ENCODE peak calls at places on chromosomes 12 and 14, in six cellular contexts. W is A673, M is GM23248, D is GM23338, C is fibroblast of lung, T is hepatocyte. E is an unnamed sample.

GRCh38 chr14:54253195-54253947 is 143.4 kb upstream of the CDKN3 start:
- DNase-seq in W (no peak), M (peak), D (no peak), C (peak), T (peak), E (no peak)

GRCh38 chr12:67766370-67766769 is 117.8 kb downstream of the DYRK2 start:
- DNase-seq in W (no peak), M (peak), D (no peak), C (peak), T (no peak), E (no peak)

GRCh38 chr14:46250113-46250703 is 401.4 kb downstream of the RPL10L start:
- DNase-seq in W (peak), M (peak), D (peak), C (peak), T (peak), E (no peak)

GRCh38 chr12:34105392-34105933 is 83.2 kb downstream of the ALG10 start:
- DNase-seq in W (no peak), M (no peak), D (no peak), C (no peak), T (no peak), E (no peak)

GRCh38 chr12:98752726-98753125 is 107.6 kb downstream of the APAF1 start:
- DNase-seq in W (peak), M (peak), D (no peak), C (peak), T (no peak), E (no peak)

GRCh38 chr14:90608925-90609324 is 207.3 kb downstream of the TTC7B start:
- DNase-seq in W (no peak), M (no peak), D (no peak), C (no peak), T (no peak), E (no peak)

GRCh38 chr14:98957211-98958047 is 314.6 kb downstream of the BCL11B start:
- DNase-seq in W (no peak), M (peak), D (no peak), C (peak), T (peak), E (no peak)

GRCh38 chr14:70640938-70641547 is 673 bp upstream of the TTC9 start:
- DNase-seq in W (no peak), M (peak), D (peak), C (peak), T (peak), E (peak)

GRCh38 chr14:55313480-55313879 is 42.3 kb downstream of the FBXO34 start:
- DNase-seq in W (no peak), M (no peak), D (no peak), C (no peak), T (no peak), E (no peak)

GRCh38 chr12:54167500-54167896 is 21.3 kb downstream of the SMUG1 start:
- DNase-seq in W (no peak), M (no peak), D (no peak), C (no peak), T (no peak), E (no peak)

GRCh38 chr12:62931481-62931880 is 3.5 kb downstream of the PPM1H start:
- DNase-seq in W (no peak), M (no peak), D (no peak), C (no peak), T (no peak), E (no peak)

GRCh38 chr14:34134484-34134883 is 183.6 kb upstream of the EGLN3 start:
- DNase-seq in W (no peak), M (no peak), D (no peak), C (no peak), T (no peak), E (no peak)

GRCh38 chr12:2693204-2693860 is 101.4 kb upstream of the FKBP4 start:
- DNase-seq in W (no peak), M (no peak), D (peak), C (no peak), T (no peak), E (no peak)

GRCh38 chr14:91416744-91417133 is 881 bp downstream of the CCDC88C start:
- DNase-seq in W (peak), M (no peak), D (peak), C (no peak), T (no peak), E (peak)

GRCh38 chr14:24948261-24948847 is 101.6 kb downstream of the STXBP6 start:
- DNase-seq in W (no peak), M (no peak), D (peak), C (no peak), T (no peak), E (no peak)

GRCh38 chr14:100736269-100737180 is 9.8 kb downstream of the DLK1 start:
- DNase-seq in W (no peak), M (no peak), D (no peak), C (no peak), T (no peak), E (no peak)

GRCh38 chr12:130632582-130633174 is 83.4 kb downstream of the RIMBP2 start:
- DNase-seq in W (no peak), M (no peak), D (no peak), C (no peak), T (no peak), E (no peak)

GRCh38 chr12:8689606-8690175 is 8.1 kb upstream of the RIMKLB start:
- DNase-seq in W (no peak), M (no peak), D (peak), C (no peak), T (no peak), E (no peak)

GRCh38 chr14:92603309-92604257 is 90.0 kb downstream of the RIN3 start:
- DNase-seq in W (no peak), M (peak), D (peak), C (peak), T (no peak), E (no peak)

GRCh38 chr12:113465808-113466769 is 5.6 kb downstream of the LHX5 start:
- DNase-seq in W (no peak), M (no peak), D (peak), C (no peak), T (no peak), E (no peak)

GRCh38 chr12:113462880-113463745 is 8.6 kb downstream of the LHX5 start:
- DNase-seq in W (no peak), M (peak), D (peak), C (no peak), T (no peak), E (no peak)

GRCh38 chr12:113464852-113465719 is 6.6 kb downstream of the LHX5 start:
- DNase-seq in W (no peak), M (no peak), D (peak), C (no peak), T (no peak), E (no peak)

GRCh38 chr12:113462117-113462774 is 9.4 kb downstream of the LHX5 start:
- DNase-seq in W (peak), M (peak), D (peak), C (peak), T (peak), E (peak)

GRCh38 chr12:113463746-113464743 is 7.6 kb downstream of the LHX5 start:
- DNase-seq in W (no peak), M (peak), D (peak), C (no peak), T (no peak), E (no peak)
- TF ChIP-seq EZH2 in W (peak), M (peak), D (peak), C (peak), T (peak), E (no peak)

GRCh38 chr14:22386924-22387775 is 201.9 kb downstream of the DAD1 start:
- DNase-seq in W (peak), M (peak), D (peak), C (peak), T (peak), E (peak)
- TF ChIP-seq EZH2 in W (no peak), M (no peak), D (no peak), C (no peak), T (no peak), E (no peak)

DNA sequence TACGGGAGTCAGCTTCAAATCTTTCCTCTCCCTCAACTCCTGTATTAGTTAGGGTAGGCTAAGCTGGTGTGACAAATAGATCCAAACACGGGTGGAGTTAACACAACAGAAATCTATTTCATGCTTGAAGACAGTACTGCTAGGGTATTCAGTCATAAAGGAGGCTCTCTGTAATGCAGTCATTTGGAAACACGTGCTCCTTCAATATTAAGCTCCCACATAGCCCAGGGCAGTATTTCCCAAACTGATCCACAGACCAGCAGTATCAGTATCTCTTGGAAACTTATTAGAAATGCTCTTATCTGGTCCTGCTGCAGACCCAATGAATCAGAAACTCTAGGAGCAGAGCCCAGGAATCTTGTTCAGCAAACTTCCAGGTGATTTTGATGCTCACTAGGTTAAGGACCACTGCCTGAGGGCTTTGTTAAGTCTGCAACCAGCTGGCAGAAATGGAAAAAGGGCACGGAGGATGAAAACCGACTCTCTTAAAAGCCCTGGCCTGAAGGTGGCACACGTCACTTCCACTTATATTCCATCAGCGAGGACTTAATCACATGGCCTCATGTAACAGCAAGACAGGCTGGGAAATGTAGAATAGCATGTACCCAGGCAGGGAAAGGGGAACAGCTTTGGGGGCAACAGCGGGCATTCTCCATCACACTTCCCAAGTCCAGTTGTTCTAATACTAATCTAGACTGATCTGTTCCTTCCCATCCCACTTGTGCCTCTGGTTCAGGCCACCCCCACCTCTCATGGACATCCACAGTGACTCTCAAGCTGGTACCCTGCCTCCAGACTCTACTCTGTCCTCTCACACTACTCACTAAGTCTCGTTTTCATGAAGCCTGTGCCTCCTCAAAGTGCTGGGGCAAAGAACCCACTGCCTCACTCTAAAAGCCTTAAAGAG is 38.2 kb upstream of the RIC8B start:
- DNase-seq in W (peak), M (peak), D (peak), C (no peak), T (no peak), E (no peak)
- TF ChIP-seq EZH2 in W (no peak), M (no peak), D (no peak), C (no peak), T (no peak), E (no peak)

GRCh38 chr14:23362200-23362599 is 2.8 kb downstream of the EFS start:
- DNase-seq in W (no peak), M (peak), D (peak), C (peak), T (no peak), E (no peak)

GRCh38 chr14:23366163-23366921 is 1.4 kb upstream of the EFS start:
- DNase-seq in W (peak), M (peak), D (peak), C (peak), T (peak), E (no peak)

GRCh38 chr14:23365353-23366162 is 586 bp upstream of the EFS start:
- DNase-seq in W (peak), M (peak), D (peak), C (peak), T (peak), E (no peak)

GRCh38 chr14:23364604-23365352 is at the start of gene EFS:
- DNase-seq in W (peak), M (peak), D (peak), C (peak), T (no peak), E (no peak)

GRCh38 chr14:23364164-23364571 is 804 bp downstream of the EFS start:
- DNase-seq in W (peak), M (peak), D (peak), C (peak), T (peak), E (no peak)
- TF ChIP-seq EZH2 in W (no peak), M (no peak), D (no peak), C (no peak), T (no peak), E (no peak)

DNA sequence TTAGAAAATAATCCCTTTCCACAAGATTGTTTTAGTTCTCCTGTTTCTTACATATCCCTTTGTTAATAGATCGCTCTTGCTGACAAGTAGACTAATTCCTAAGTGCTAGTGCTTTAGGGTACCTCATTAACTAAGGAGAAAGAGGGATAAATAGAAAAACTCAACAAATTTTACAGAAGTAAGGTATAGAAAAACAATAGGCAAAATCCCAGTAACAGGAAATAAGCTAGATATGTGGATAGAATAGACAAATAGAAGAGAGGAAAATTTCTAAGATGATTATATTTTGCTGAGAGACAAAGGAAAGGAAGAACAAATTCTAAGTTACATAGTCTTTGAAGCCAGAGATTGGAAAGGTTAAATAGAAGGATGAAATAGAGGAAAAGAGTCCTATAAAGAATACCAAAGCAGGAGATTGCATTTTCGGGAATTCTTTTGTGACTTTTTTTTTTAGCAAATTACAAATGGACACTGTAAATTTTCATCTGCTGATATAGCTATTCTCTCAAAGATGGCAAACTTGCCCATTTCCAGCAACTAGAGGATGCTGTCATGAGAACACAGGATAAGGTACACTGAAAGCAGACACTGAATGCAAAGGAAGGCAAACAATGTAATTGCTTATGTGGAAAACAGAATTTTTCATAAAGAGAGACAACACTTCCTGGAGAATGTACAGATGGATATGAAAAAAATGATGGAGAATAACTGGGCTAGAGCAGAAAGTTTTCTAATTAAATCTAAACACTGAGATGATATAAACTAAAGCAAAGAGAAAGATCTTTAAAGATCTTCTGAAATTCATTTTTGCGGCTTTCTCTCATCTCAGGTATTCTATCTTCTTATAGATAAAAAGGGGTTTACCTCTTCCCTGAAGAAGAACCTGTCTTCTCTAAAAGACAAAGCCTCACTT is 765 bp downstream of the CD69 start:
- DNase-seq in W (no peak), M (no peak), D (no peak), C (no peak), T (no peak), E (no peak)
- TF ChIP-seq EZH2 in W (no peak), M (no peak), D (no peak), C (no peak), T (no peak), E (no peak)

DNA sequence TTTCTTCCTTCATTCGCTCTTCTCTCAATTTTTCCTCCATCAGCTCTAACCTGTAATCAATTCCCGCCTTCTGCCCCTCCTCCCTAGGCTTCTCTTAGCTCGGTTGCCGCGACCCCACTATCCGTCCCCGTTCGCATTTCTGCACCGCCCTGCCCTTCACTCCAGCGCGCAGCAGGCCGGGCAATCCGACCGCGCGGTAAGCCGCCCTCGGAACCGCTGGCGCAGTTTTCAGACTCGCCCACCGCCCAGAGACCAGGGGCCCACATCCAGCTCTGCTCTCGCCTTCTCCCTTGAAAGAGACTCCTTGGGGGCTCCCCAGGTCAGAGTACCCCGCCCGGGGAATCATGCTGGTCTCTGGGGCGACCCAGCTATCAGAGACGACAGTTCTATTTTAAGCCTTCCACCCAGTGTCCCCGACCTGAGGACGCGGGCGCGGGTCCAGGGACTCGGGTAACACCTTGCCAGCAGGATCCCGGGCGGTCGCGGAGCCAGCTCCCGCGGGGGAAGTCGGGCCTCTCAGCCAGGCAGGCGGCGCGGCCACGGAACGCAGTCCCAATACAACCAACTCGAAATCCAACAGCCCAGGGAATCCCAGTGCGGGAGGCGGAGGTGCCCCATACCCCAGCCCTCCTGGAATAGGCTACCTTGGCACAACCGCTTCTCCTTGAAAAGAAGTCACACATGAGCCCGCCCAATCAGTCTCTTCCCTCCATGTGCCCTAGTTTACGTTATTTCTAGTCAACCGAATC is 5.7 kb upstream of the SLC38A4 start:
- DNase-seq in W (no peak), M (peak), D (peak), C (peak), T (peak), E (no peak)
- TF ChIP-seq EZH2 in W (peak), M (no peak), D (peak), C (no peak), T (no peak), E (no peak)

DNA sequence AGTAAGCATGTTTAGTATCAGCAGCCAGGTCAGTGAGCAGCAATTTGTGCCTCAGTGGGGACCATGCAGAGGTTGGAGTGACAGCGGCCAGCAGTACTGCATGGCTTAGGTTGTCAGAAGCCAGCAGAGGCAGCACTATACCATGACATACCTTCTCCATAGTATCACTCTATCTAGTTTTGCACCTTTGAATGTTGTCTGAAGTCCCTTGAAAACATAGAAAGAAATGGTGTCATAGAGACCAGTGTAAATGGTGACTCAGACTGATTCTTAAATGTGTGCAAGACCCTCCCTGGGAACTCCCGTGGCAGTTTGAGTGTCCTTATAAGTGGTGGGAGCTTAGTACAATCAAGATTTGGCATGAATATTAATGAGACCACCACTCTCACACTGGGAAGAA is 124.4 kb downstream of the SLC38A1 start:
- DNase-seq in W (no peak), M (no peak), D (no peak), C (no peak), T (no peak), E (no peak)
- TF ChIP-seq EZH2 in W (no peak), M (no peak), D (no peak), C (no peak), T (no peak), E (no peak)

DNA sequence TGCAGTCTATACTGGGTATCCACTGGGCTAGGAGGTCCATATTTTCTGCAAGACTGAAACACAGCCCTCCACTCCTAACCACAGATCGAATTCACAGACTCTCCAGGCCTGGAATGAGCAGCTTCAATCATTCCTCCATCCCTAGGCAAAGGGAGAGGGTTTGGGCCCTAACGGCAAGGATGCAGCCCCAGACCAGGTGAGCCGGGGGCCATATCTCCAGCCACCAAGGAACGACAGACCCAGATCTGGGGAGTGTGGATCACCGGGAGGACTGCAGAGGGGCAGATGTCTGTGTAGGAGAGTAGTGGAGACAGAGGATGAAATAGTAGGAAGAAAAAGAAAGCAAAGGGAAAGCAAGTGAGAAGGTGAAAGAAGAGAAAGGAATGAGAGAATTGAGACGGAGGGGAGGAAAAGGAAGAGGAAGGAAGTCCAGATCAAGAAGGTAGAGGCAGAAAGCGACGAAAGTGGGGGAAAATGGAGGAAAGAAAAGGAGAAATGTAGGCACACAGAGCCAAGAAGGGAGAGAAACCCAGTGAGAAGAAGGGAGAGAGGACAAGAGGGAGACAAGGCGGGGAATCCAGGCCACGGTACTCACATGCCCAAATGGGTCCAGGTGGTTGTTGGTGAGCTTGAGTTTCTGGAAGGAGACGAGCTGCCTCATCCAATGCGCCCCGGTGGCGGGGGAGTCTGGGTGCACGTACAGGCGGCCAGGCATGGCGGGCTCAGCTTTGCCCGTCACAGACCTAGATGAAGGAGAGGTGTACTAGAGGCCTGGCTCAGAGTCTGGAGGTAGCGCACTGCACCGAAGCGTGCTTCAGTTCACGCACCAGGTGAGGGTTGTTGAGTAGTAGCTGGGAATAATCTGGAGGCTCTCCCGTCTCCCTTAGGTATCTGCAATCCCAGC is 7.7 kb downstream of the TBX5 start:
- DNase-seq in W (no peak), M (no peak), D (peak), C (no peak), T (no peak), E (no peak)
- TF ChIP-seq EZH2 in W (no peak), M (no peak), D (peak), C (no peak), T (peak), E (no peak)

GRCh38 chr12:132489078-132489601 is 811 bp upstream of the FBRSL1 start:
- DNase-seq in W (no peak), M (peak), D (no peak), C (no peak), T (peak), E (peak)
- TF ChIP-seq EZH2 in W (no peak), M (no peak), D (no peak), C (peak), T (no peak), E (no peak)

E was measured in DND-41.